ENCODE peak calls at places on chromosomes 3 and 15, in eight cellular contexts. G is keratinocyte, O is PC-3, L is GM23248, W is mammary epithelial cell, Z is OCI-LY7, B is H9, I is DND-41. H is an unnamed sample.

GRCh38 chr3:71358243-71358642 is 225.3 kb downstream of the FOXP1 start:
- DNase-seq in G (no peak), Z (no peak), I (no peak), B (no peak), L (no peak), O (no peak), W (no peak), H (no peak)

GRCh38 chr3:44120721-44121582 is 120.7 kb upstream of the TOPAZ1 start:
- DNase-seq in Z (no peak), G (no peak), W (peak), I (no peak), O (no peak), B (peak), L (no peak), H (no peak)

GRCh38 chr3:129625071-129625874 is 18.8 kb upstream of the PLXND1 start:
- DNase-seq in B (peak), L (peak), W (no peak), I (no peak), Z (no peak), G (no peak), O (no peak), H (no peak)

GRCh38 chr3:144643778-144644191 is 672.2 kb downstream of the DIPK2A start:
- DNase-seq in W (no peak), G (no peak), I (no peak), L (peak), O (no peak), B (no peak), Z (no peak), H (peak)

GRCh38 chr3:149487598-149488197 is 13.2 kb downstream of the TM4SF4 start:
- DNase-seq in O (peak), L (no peak), G (no peak), W (no peak), B (peak), Z (peak), I (peak), H (no peak)

GRCh38 chr15:96893159-96893906 is 562.8 kb downstream of the NR2F2 start:
- DNase-seq in Z (no peak), W (peak), B (no peak), G (no peak), O (peak), L (peak), I (no peak), H (peak)

GRCh38 chr3:138943724-138944131 is 3.2 kb downstream of the FOXL2 start:
- DNase-seq in O (peak), B (no peak), Z (no peak), I (no peak), L (no peak), G (no peak), W (no peak), H (no peak)

GRCh38 chr3:127589600-127590281 is 792 bp downstream of the TPRA1 start:
- DNase-seq in B (no peak), I (peak), O (peak), Z (peak), G (no peak), W (no peak), L (peak), H (peak)

DNA sequence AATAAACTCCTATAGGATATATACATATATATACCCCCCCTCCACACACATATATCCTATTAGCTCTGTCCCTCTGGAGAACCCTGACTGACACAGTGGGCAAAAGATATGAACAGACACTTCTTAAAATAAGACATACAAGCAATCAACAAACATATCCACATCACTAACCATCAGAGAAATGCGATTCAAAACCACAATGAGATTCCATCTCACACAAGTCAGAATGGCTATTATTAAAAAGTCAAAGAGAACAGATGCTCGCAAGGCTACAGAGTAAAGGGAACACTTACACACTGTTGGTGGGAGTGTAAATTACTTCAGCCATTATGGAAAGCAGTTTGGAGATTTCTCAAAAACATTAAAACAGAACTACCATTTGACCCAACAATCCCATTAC is 46.2 kb upstream of the ARHGEF26 start:
- DNase-seq in W (no peak), L (no peak), Z (no peak), I (no peak), G (no peak), B (no peak), O (no peak), H (no peak)
- H2AFZ ChIP-seq in W (no peak), L (no peak), Z (no peak), I (no peak), G (no peak), B (no peak), O (no peak), H (no peak)

GRCh38 chr3:120300971-120301370 is 15.9 kb upstream of the GPR156 start:
- DNase-seq in Z (no peak), G (no peak), B (no peak), L (no peak), O (peak), I (no peak), W (no peak), H (no peak)

GRCh38 chr3:120298996-120299395 is 14.0 kb upstream of the GPR156 start:
- DNase-seq in G (no peak), O (no peak), B (no peak), L (no peak), W (no peak), Z (no peak), I (no peak), H (no peak)

GRCh38 chr3:120304569-120305090 is 19.6 kb upstream of the GPR156 start:
- DNase-seq in B (no peak), Z (no peak), I (no peak), W (no peak), L (no peak), O (peak), G (no peak), H (no peak)

GRCh38 chr3:120299403-120299802 is 14.4 kb upstream of the GPR156 start:
- DNase-seq in G (no peak), O (peak), I (no peak), B (no peak), W (no peak), Z (no peak), L (peak), H (no peak)

GRCh38 chr3:120302361-120302760 is 17.3 kb upstream of the GPR156 start:
- DNase-seq in I (no peak), W (no peak), G (no peak), L (peak), Z (no peak), O (no peak), B (no peak), H (no peak)
- H2AFZ ChIP-seq in I (no peak), W (no peak), G (no peak), L (no peak), Z (no peak), O (no peak), B (no peak), H (no peak)

GRCh38 chr15:85582719-85583089 is 202.3 kb downstream of the AKAP13 start:
- DNase-seq in W (no peak), L (peak), I (peak), Z (peak), B (no peak), G (no peak), O (no peak), H (peak)
- H2AFZ ChIP-seq in W (no peak), L (no peak), I (peak), Z (no peak), B (no peak), G (no peak), O (no peak), H (no peak)

GRCh38 chr3:163327086-163327485 is 1751.2 kb downstream of the SI start:
- DNase-seq in G (no peak), Z (no peak), L (no peak), W (no peak), B (no peak), O (peak), I (no peak), H (no peak)
- H2AFZ ChIP-seq in G (no peak), Z (no peak), L (no peak), W (no peak), B (no peak), O (no peak), I (no peak), H (no peak)

GRCh38 chr3:61562042-61562809 is 855 bp downstream of the PTPRG start:
- DNase-seq in O (no peak), W (peak), B (no peak), Z (no peak), G (no peak), I (no peak), L (peak), H (peak)

GRCh38 chr3:61565569-61565968 is 4.2 kb downstream of the PTPRG start:
- DNase-seq in I (no peak), G (no peak), O (no peak), B (no peak), Z (no peak), W (no peak), L (peak), H (no peak)

GRCh38 chr3:61562810-61563613 is 1.6 kb downstream of the PTPRG start:
- DNase-seq in B (no peak), G (no peak), W (peak), Z (no peak), I (no peak), L (peak), O (no peak), H (peak)

GRCh38 chr3:61563614-61564404 is 2.4 kb downstream of the PTPRG start:
- DNase-seq in Z (no peak), I (no peak), B (no peak), L (peak), W (no peak), O (no peak), G (no peak), H (peak)

DNA sequence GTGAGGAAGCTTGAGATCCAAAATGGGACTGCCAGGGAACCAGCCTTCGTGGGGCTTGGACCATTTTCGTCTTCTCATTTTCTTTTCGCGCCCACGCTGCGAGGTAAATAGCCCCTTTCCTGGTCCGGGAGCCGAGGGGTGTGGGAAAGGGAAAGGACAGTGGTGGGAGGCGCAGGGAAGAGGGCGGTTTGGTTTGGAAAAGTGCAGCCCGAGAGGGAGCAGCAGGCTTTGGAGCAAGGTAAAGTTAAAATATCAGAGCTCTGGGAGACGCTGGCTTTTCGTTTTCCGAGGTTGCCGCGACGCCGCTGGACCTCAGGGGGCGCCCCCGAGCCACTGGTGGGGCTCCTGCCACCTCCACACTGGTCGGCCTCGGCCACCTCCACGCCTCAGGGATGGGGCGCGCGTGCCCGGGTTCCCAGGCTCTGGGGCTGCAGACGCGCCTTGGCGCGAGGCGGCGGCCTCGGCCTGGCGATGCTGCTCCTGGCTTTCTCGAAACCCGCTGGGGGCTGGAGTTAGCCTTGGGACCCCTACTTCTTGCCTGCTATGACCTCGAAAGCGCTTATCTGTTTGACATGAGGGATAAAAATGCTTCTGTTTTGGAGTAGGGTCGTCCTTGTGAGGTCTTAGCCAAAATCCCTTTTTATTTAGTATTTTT is 3.2 kb downstream of the PTPRG start:
- DNase-seq in G (no peak), W (no peak), O (no peak), L (peak), Z (no peak), I (no peak), B (peak), H (peak)
- H2AFZ ChIP-seq in G (no peak), W (peak), O (no peak), L (peak), Z (no peak), I (no peak), B (no peak), H (peak)

GRCh38 chr3:133478624-133479023 is 78.8 kb downstream of the BFSP2 start:
- DNase-seq in L (no peak), I (no peak), B (no peak), G (no peak), W (no peak), Z (no peak), O (no peak), H (no peak)
- H2AFZ ChIP-seq in L (no peak), I (no peak), B (no peak), G (no peak), W (no peak), Z (peak), O (no peak), H (no peak)

GRCh38 chr3:58010562-58010961 is 2.3 kb downstream of the FLNB start:
- DNase-seq in O (no peak), Z (no peak), B (no peak), G (no peak), I (no peak), W (no peak), L (peak), H (peak)

GRCh38 chr3:58011580-58011979 is 3.4 kb downstream of the FLNB start:
- DNase-seq in Z (no peak), G (no peak), W (no peak), L (no peak), O (no peak), I (no peak), B (no peak), H (no peak)

GRCh38 chr3:58009026-58009748 is 965 bp downstream of the FLNB start:
- DNase-seq in O (no peak), Z (peak), I (peak), B (peak), G (no peak), L (peak), W (no peak), H (peak)

GRCh38 chr3:58008140-58009025 is at the start of gene FLNB:
- DNase-seq in G (no peak), B (peak), O (peak), L (peak), W (peak), Z (peak), I (peak), H (peak)

GRCh38 chr3:58009749-58010535 is 1.7 kb downstream of the FLNB start:
- DNase-seq in B (peak), O (peak), W (peak), Z (peak), G (no peak), I (no peak), L (peak), H (peak)
- H2AFZ ChIP-seq in B (no peak), O (no peak), W (no peak), Z (peak), G (no peak), I (no peak), L (no peak), H (no peak)

DNA sequence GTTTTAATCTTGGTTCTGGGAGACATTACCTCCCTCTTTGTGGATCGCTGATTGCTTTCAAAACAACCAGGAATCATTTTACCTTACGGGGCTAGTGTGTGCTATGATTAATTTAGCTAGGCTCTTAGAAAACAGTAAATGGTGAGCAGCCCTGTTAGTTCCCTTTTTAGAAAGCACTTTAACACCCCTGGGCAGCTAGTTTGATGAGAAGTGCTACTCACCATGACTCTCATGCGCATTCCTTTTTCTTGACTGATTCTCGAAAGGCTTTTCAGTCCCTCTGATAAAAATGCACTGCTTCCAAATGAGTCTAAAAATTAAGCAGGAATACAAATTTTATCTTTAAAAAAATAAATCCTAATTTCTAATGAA is 75.3 kb upstream of the LEKR1 start:
- DNase-seq in O (no peak), G (no peak), I (no peak), Z (no peak), B (no peak), L (peak), W (peak), H (no peak)
- H2AFZ ChIP-seq in O (no peak), G (peak), I (no peak), Z (no peak), B (peak), L (peak), W (peak), H (peak)

DNA sequence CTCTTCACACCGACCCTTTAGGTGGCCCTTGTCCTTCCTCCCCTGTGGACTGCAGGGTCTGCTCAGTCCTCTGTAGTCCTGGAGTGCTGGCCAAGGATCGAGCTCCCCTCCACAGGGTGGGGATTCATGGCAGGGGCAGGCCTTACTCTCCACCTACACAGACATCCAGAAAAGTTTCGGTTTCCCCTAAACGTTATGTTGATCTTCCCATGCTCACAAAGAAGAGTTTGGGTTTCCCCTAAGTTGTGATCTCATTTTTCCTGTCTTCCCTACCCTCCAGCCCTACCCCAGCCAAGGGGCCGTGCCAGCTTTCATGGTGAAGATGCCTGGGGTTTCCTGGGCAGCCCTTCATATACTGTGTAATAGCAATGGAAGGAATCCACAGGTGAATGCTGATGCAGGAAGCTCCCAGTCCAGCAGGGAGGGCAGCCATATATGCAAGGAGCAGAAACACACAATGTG is 10.3 kb downstream of the STOML1 start:
- DNase-seq in L (peak), W (peak), O (no peak), G (no peak), Z (no peak), B (no peak), I (no peak), H (no peak)
- H2AFZ ChIP-seq in L (peak), W (peak), O (peak), G (peak), Z (no peak), B (no peak), I (no peak), H (no peak)

DNA sequence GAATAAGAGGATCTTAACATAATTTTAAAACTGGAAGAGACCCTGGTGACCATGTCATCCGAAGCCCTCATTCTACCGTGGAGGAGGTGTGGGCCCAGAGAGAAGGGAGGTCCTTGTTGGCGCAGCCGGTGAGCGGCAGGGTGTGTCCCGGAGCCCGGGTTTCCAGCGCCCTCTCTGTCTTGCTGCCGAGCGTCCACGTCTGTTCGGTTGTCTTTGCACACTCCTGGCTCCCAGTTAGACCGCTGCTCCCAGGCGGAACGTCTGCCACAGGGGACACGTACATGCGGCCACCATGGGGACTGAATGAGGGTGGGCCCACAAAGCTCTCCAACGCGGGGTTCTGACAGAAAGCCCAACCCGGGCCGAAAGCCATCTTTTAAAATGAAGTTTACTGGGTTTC is 6.6 kb upstream of the MUC4 start:
- DNase-seq in G (no peak), W (no peak), L (no peak), Z (no peak), B (no peak), O (no peak), I (no peak), H (no peak)
- H2AFZ ChIP-seq in G (no peak), W (no peak), L (no peak), Z (no peak), B (no peak), O (no peak), I (no peak), H (no peak)